ENCODE peak calls at places on chromosomes 4 and X, in five cellular contexts. H is pancreas, V is transverse colon, U is astrocyte of the cerebellum, T is left ventricle myocardium inferior. N is an unnamed sample.

GRCh38 chr4:55312491-55313101 is 33.4 kb upstream of the SRD5A3 start:
- DNase-seq in H (peak; percentile 21), V (peak; percentile 33), U (no peak), T (no peak), N (peak; percentile 55)

GRCh38 chr4:13162886-13163285 is 321.3 kb downstream of the RAB28 start:
- DNase-seq in H (no peak), V (no peak), U (peak; percentile 66), T (no peak), N (no peak)

GRCh38 chr4:86973668-86974067 is 38.9 kb downstream of the AFF1 start:
- DNase-seq in H (no peak), V (no peak), U (no peak), T (no peak), N (no peak)

GRCh38 chrX:140505421-140506337 is 810 bp upstream of the SOX3 start:
- DNase-seq in H (no peak), V (no peak), U (no peak), T (no peak), N (no peak)

GRCh38 chr4:45099471-45099870 is 373.1 kb upstream of the GNPDA2 start:
- DNase-seq in H (no peak), V (no peak), U (no peak), T (no peak), N (no peak)

GRCh38 chr4:142656178-142656577 is 189.9 kb downstream of the INPP4B start:
- DNase-seq in H (no peak), V (no peak), U (no peak), T (no peak), N (no peak)

GRCh38 chrX:10111364-10112148 is 45.2 kb upstream of the CLCN4 start:
- DNase-seq in H (no peak), V (peak; percentile 56), U (no peak), T (peak; percentile 44), N (peak; percentile 89)

GRCh38 chr4:15078682-15079642 is 76.7 kb downstream of the CPEB2 start:
- DNase-seq in H (no peak), V (no peak), U (no peak), T (no peak), N (no peak)

GRCh38 chr4:175440776-175441175 is 371.3 kb downstream of the GPM6A start:
- DNase-seq in H (no peak), V (no peak), U (no peak), T (no peak), N (no peak)

GRCh38 chrX:34764842-34765241 is 107.8 kb upstream of the TMEM47 start:
- DNase-seq in H (no peak), V (no peak), U (no peak), T (no peak), N (no peak)

GRCh38 chrX:2188316-2188715 is 312.5 kb downstream of the DHRSX start:
- DNase-seq in H (no peak), V (no peak), U (no peak), T (no peak), N (no peak)

GRCh38 chrX:17967888-17968287 is 106.8 kb upstream of the RAI2 start:
- DNase-seq in H (peak; percentile 40), V (no peak), U (no peak), T (no peak), N (no peak)

GRCh38 chrX:130299279-130300009 is 30.7 kb upstream of the ZNF280C start:
- DNase-seq in H (peak; percentile 11), V (peak; percentile 48), U (no peak), T (no peak), N (no peak)

GRCh38 chr4:162770761-162771490 is 395.8 kb downstream of the NAF1 start:
- DNase-seq in H (no peak), V (no peak), U (no peak), T (no peak), N (no peak)

GRCh38 chrX:135688137-135688536 is 25.3 kb upstream of the CT45A1 start:
- DNase-seq in H (no peak), V (no peak), U (no peak), T (no peak), N (no peak)

GRCh38 chr4:38923746-38924145 is 56.1 kb downstream of the FAM114A1 start:
- DNase-seq in H (no peak), V (no peak), U (no peak), T (no peak), N (no peak)

GRCh38 chrX:42093756-42094155 is 170.4 kb upstream of the CASK start:
- DNase-seq in H (no peak), V (no peak), U (no peak), T (no peak), N (peak; percentile 78)

GRCh38 chr4:39166670-39167069 is 15.7 kb upstream of the WDR19 start:
- DNase-seq in H (no peak), V (no peak), U (no peak), T (no peak), N (no peak)

GRCh38 chr4:127188847-127189246 is 443.9 kb upstream of the INTU start:
- DNase-seq in H (no peak), V (no peak), U (peak; percentile 20), T (no peak), N (no peak)

GRCh38 chr4:52195882-52196281 is 144.8 kb downstream of the SPATA18 start:
- DNase-seq in H (no peak), V (no peak), U (no peak), T (no peak), N (no peak)

GRCh38 chr4:184843984-184844554 is 18.3 kb upstream of the ACSL1 start:
- DNase-seq in H (no peak), V (no peak), U (no peak), T (no peak), N (no peak)

GRCh38 chr4:39407584-39407885 is 805 bp downstream of the KLB start:
- DNase-seq in H (no peak), V (no peak), U (no peak), T (no peak), N (no peak)

GRCh38 chr4:153620352-153620751 is 63.7 kb upstream of the TLR2 start:
- DNase-seq in H (no peak), V (no peak), U (no peak), T (no peak), N (no peak)

GRCh38 chr4:119659576-119659975 is 31.0 kb upstream of the PDE5A start:
- DNase-seq in H (no peak), V (no peak), U (no peak), T (no peak), N (no peak)

GRCh38 chrX:47840106-47840505 is 3.4 kb downstream of the ZNF81 start:
- DNase-seq in H (no peak), V (no peak), U (no peak), T (no peak), N (no peak)

GRCh38 chr4:117093581-117093980 is 8.2 kb upstream of the TRAM1L1 start:
- DNase-seq in H (no peak), V (no peak), U (no peak), T (no peak), N (no peak)

GRCh38 chrX:34656842-34657780 is at the start of gene TMEM47:
- DNase-seq in H (peak; percentile 69), V (peak; percentile 71), U (no peak), T (peak; percentile 74), N (no peak)

GRCh38 chrX:152640039-152640818 is 2.5 kb downstream of the GABRQ start:
- DNase-seq in H (no peak), V (no peak), U (no peak), T (no peak), N (no peak)

GRCh38 chrX:101078716-101079115 is at the start of gene TMEM35A:
- DNase-seq in H (no peak), V (peak; percentile 8), U (no peak), T (no peak), N (no peak)

DNA sequence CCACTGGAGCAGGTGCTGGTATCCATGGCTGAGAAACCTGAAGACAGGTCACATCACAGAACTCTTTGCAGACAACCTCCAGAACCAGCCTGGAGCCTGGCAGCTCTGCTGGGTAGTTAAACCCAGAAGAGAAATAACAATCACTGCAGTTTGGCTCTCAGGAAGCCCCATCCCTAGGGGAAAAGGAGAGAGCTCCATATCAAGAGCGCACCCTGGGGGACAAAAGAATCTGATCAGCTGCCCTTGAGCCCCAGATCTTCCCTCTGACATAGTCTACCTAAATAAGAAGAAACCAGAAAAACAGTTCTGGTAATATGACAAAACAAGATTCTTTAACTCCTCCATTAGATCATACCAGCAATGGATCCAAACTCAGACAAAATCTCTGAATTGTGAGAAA is 823.2 kb upstream of the FRG1 start:
- DNase-seq in H (no peak), V (no peak), U (no peak), T (no peak), N (no peak)
- TF ChIP-seq CTCF in H (no peak), V (no peak), U (no peak), T (no peak), N (no peak)

DNA sequence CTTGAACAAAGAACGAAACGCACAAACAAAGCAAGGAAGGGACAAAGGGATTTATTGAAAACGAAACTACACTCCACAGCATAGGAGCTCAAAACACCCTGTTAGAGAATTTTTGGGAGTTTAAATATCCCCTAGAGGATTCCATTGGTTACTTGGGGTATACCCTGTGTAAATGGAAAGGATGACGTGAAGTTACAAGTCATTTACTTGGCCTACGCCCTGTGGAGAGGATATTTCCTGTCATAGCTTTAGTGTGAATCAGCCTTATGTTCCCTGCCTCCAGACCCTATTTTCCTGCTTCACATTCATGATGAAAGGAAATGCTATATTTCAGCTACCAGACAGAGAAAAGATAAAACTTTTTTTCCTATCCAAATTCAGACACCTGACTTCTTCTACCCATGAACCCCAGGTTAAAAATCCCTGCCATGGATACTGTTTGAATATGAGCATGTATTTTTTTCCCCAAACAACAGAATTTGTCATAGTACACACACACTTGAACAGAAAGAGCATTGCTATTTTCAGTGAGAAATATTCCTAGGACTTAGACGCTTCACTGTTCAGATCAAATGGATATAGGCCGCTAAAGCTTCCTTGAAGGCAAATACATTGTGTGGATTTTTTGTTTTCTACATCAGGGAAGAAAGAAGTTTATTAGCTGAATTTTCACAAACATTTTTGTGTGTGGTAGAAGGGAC is 20.4 kb downstream of the PIN4 start:
- DNase-seq in H (no peak), V (no peak), U (peak; percentile 33), T (no peak), N (no peak)
- H3K4me3 ChIP-seq in H (no peak overlapping the region), V (no peak overlapping the region), U (no peak overlapping the region), T (no peak overlapping the region), N (no peak overlapping the region)

DNA sequence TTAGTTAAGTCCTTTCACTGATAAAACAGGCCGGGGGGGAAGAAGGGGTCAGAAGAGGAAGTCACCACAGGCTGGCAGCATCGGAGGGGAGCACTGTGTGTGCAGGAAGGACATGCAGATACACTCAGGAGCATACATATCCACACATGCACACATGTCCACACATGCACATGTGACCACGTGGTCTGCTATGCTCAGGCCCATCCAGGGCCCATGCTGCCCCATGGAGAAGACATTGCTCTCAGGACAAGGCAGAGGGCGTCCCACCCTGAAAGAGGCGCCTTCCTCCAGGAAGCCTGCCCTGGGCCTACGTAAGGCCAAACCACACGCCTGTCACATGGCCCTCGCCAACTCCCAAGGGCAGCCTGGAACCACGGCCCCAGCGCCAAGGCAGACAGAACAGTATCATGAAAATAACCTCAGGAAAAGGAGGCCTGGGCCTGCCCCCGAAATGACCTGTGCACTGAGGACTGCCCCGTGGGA is 15.8 kb downstream of the WDR1 start:
- DNase-seq in H (no peak), V (peak; percentile 42), U (no peak), T (no peak), N (no peak)
- TF ChIP-seq CTCF in H (no peak), V (no peak), U (no peak), T (no peak), N (no peak)

GRCh38 chrX:131729295-131729694 is 185.4 kb downstream of the OR13H1 start:
- DNase-seq in H (no peak), V (peak; percentile 89), U (peak; percentile 80), T (no peak), N (peak; percentile 22)

GRCh38 chrX:131735127-131735526 is 191.3 kb downstream of the OR13H1 start:
- DNase-seq in H (no peak), V (no peak), U (no peak), T (no peak), N (no peak)

GRCh38 chrX:131739823-131740222 is 195.9 kb downstream of the OR13H1 start:
- DNase-seq in H (no peak), V (no peak), U (no peak), T (no peak), N (no peak)

GRCh38 chrX:131734621-131735020 is 190.7 kb downstream of the OR13H1 start:
- DNase-seq in H (no peak), V (peak; percentile 85), U (peak; percentile 74), T (no peak), N (peak; percentile 28)
- H3K4me3 ChIP-seq in H (no peak overlapping the region), V (no peak overlapping the region), U (no peak overlapping the region), T (no peak overlapping the region), N (no peak overlapping the region)